ENCODE peak calls at places on chromosome 1, in four cellular contexts. M is HEK293T, A is K562, I is HepG2. L is an unnamed sample.

GRCh38 chr1:244460195-244460594 is 878 bp upstream of the CATSPERE start:
- DNase-seq in I (no peak), A (no peak), M (no peak), L (no peak)

GRCh38 chr1:228306275-228307217 is 98.7 kb downstream of the OBSCN start:
- DNase-seq in A (no peak), M (no peak), I (no peak), L (no peak)

GRCh38 chr1:235495030-235495429 is 9.2 kb downstream of the B3GALNT2 start:
- DNase-seq in I (no peak), M (no peak), A (no peak), L (no peak)

GRCh38 chr1:199979071-199979470 is 48.4 kb upstream of the NR5A2 start:
- DNase-seq in I (no peak), A (no peak), M (no peak), L (no peak)

GRCh38 chr1:42240964-42241755 is 76.6 kb upstream of the GUCA2A start:
- DNase-seq in A (no peak), I (no peak), M (no peak), L (no peak)

GRCh38 chr1:101216623-101217022 is 20.2 kb upstream of the S1PR1 start:
- DNase-seq in I (no peak), M (no peak), A (no peak), L (no peak)

GRCh38 chr1:240649733-240650700 is 38.1 kb upstream of the GREM2 start:
- DNase-seq in M (no peak), A (no peak), I (no peak), L (no peak)

GRCh38 chr1:17096584-17096983 is 22.7 kb downstream of the PADI2 start:
- DNase-seq in M (no peak), I (no peak), A (no peak), L (no peak)

GRCh38 chr1:168506204-168506819 is 37.5 kb downstream of the XCL2 start:
- DNase-seq in M (no peak), A (no peak), I (no peak), L (no peak)

GRCh38 chr1:16612332-16613172 is 812 bp downstream of the NBPF1 start:
- DNase-seq in I (peak; percentile 54), A (peak; percentile 63), M (peak; percentile 67), L (no peak)

GRCh38 chr1:234776875-234777849 is 167.2 kb upstream of the IRF2BP2 start:
- DNase-seq in M (peak; percentile 27), I (no peak), A (peak; percentile 52), L (no peak)

GRCh38 chr1:160128636-160129035 is 13.1 kb downstream of the ATP1A2 start:
- DNase-seq in A (no peak), M (no peak), I (no peak), L (no peak)

GRCh38 chr1:23198373-23198772 is 18.9 kb downstream of the HTR1D start:
- DNase-seq in M (no peak), I (no peak), A (no peak), L (no peak)

GRCh38 chr1:36034692-36035091 is 49.2 kb upstream of the TEKT2 start:
- DNase-seq in M (no peak), A (no peak), I (no peak), L (no peak)

GRCh38 chr1:235881930-235882700 is 15.4 kb upstream of the LYST start:
- DNase-seq in M (no peak), A (no peak), I (no peak), L (no peak)

GRCh38 chr1:110113551-110113950 is 1.3 kb downstream of the UBL4B start:
- DNase-seq in I (no peak), M (no peak), A (no peak), L (no peak)

GRCh38 chr1:183967914-183968313 is 69.6 kb downstream of the COLGALT2 start:
- DNase-seq in I (no peak), M (no peak), A (no peak), L (no peak)

GRCh38 chr1:183966487-183966886 is 71.0 kb downstream of the COLGALT2 start:
- DNase-seq in I (no peak), M (no peak), A (no peak), L (no peak)

GRCh38 chr1:183970516-183971300 is 66.8 kb downstream of the COLGALT2 start:
- DNase-seq in I (no peak), A (no peak), M (no peak), L (no peak)

GRCh38 chr1:183962903-183963302 is 74.6 kb downstream of the COLGALT2 start:
- DNase-seq in M (no peak), A (no peak), I (no peak), L (no peak)

DNA sequence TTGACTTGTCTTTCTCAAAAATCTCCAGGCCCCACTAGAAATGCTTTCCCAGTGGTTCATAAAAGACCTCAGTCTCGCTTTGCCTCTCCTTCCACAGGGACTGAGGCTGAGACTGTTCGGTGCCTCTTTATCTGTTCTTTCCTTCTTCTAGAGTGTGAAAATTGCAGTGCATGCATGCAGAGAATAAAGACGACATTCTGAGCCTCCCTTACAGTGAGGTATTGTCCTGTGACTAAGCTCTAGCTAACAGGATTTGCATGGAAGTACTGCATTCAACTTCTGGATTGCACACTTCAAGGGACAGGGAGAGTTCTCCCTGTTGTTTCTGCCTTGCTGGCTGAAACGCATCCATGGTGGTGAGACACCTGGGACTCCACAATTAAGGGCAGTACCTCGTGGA is 69.1 kb downstream of the COLGALT2 start:
- DNase-seq in A (no peak), M (no peak), I (no peak), L (no peak)
- TF ChIP-seq TARDBP in A (no peak), M (no peak), I (no peak), L (no peak)

GRCh38 chr1:223097713-223098112 is 45.3 kb downstream of the TLR5 start:
- DNase-seq in I (no peak), M (no peak), A (no peak), L (no peak)
- TF ChIP-seq TARDBP in I (no peak), M (no peak), A (no peak), L (no peak)

GRCh38 chr1:239307886-239308285 is 78.5 kb upstream of the CHRM3 start:
- DNase-seq in I (no peak), M (no peak), A (no peak), L (no peak)

GRCh38 chr1:239308701-239309333 is 77.6 kb upstream of the CHRM3 start:
- DNase-seq in A (no peak), M (peak; percentile 60), I (no peak), L (no peak)

GRCh38 chr1:239315623-239316217 is 70.6 kb upstream of the CHRM3 start:
- DNase-seq in A (no peak), I (no peak), M (no peak), L (no peak)

GRCh38 chr1:239306426-239306825 is 79.9 kb upstream of the CHRM3 start:
- DNase-seq in I (no peak), A (no peak), M (no peak), L (no peak)

GRCh38 chr1:239311331-239311730 is 75.0 kb upstream of the CHRM3 start:
- DNase-seq in M (no peak), I (no peak), A (no peak), L (no peak)
- TF ChIP-seq TARDBP in M (no peak), I (no peak), A (no peak), L (no peak)

GRCh38 chr1:175254190-175254589 is 61.6 kb upstream of the KIAA0040 start:
- DNase-seq in M (no peak), A (no peak), I (no peak), L (no peak)

GRCh38 chr1:175250027-175250426 is 57.5 kb upstream of the KIAA0040 start:
- DNase-seq in I (no peak), A (no peak), M (no peak), L (no peak)

GRCh38 chr1:175252561-175252960 is 60.0 kb upstream of the KIAA0040 start:
- DNase-seq in M (no peak), A (no peak), I (no peak), L (peak; percentile 34)
- TF ChIP-seq TARDBP in M (no peak), A (no peak), I (no peak), L (no peak)

GRCh38 chr1:77303387-77303786 is 21.6 kb downstream of the AK5 start:
- DNase-seq in A (no peak), I (no peak), M (no peak), L (no peak)

DNA sequence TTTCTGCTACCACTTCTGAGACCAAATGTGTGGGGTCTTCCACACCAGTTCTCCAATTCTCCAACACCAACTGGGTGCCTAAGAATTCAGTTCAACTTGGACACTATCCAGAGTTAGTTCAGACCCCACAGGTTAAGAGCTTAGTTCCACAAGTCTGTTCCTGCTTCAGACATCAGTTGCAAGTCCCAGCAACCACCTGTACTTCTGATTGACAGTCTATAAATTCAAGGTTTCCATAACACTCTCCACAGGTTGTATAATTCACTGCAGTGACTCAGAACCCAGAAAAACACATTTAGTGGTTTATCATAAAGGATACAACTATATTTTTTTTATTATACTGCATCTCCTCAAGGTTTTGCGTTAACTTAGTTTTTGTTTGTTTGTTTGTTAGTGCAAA is 18.7 kb downstream of the AK5 start:
- DNase-seq in A (no peak), M (no peak), I (no peak), L (no peak)
- TF ChIP-seq TARDBP in A (no peak), M (no peak), I (no peak), L (no peak)

DNA sequence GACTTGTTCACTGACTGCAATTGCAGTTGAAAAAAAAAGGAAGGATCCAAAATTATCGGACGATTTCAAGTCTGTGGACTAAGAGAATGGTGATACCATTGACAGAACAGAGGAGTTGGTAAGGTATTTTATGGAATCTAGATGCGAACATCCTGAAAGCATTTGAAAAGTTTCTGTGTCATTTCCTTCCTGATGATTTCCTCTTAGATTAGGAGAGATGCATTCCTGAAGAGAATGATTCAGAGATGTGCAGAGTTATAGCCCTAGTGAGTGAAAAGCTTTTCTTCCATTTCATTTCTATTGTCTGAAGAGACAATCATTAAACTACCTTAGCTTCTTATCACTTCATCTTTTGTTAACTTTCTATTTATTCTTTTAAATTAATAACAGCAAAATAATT is 200.0 kb downstream of the KCNK2 start:
- DNase-seq in I (no peak), A (no peak), M (no peak), L (no peak)
- TF ChIP-seq TARDBP in I (no peak), A (no peak), M (no peak), L (no peak)

DNA sequence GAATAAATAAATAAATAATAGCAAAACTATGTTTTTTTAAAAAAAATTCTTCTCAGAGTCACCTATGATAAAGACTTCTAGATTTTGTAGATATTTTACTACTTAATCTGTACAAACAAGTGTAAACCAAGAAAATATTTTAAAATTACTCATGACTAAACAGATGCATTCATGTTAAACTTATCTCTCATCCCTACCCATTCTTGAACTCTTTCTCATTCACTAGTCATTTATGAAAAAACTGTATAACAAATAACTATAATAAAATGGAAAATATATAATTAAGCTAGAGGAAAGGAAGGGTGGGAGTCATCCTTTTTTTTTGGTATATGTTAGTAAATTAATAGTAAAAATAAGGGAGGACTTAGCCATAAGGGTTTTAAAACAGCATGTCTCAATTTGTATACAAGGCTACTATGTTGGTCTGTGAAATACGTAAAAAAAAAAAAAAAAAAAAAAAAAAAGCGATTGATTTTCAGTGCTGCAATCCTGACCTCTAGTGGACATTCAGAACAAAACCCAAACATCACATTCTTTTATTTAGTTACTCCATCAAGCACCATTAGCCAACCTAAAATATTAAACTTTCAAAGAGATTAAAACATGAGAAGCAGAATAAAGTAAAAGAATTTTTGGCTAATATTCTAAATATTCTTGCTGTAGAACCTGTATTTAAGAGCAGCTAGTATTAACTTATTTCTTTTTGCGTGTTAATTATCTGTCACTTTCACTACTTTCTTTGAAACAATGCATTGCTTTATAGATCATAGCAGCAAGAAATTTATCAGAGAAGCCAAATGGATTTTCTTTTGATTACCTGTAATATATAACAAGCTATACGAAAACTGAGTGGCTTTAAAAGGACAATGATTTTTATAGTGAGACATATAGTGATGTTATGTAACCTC is 255.8 kb upstream of the CACYBP start:
- DNase-seq in A (peak; percentile 42), M (peak; percentile 50), I (peak; percentile 35), L (no peak)
- TF ChIP-seq TARDBP in A (no peak), M (no peak), I (no peak), L (no peak)

L was measured in GM12878.